ENCODE peak calls at places on chromosome 3, in eight cellular contexts. Z is NCI-H345, S is T-cell, X is EL, W is T follicular helper cell, N is cardiac muscle cell, K is progenitor cell of endocrine pancreas, Y is astrocyte of the spinal cord. I is an unnamed sample.

GRCh38 chr3:22506871-22507270 is 696.3 kb upstream of the UBE2E2 start:
- DNase-seq in K (no peak), N (no peak), W (no peak), Y (no peak), S (no peak), Z (no peak), X (no peak), I (no peak)

GRCh38 chr3:153829596-153830170 is 291.5 kb upstream of the ARHGEF26 start:
- DNase-seq in K (no peak), X (no peak), S (no peak), N (no peak), W (no peak), Z (no peak), Y (peak), I (no peak)

GRCh38 chr3:31105011-31105410 is 210.6 kb upstream of the GADL1 start:
- DNase-seq in N (no peak), Y (no peak), W (no peak), Z (no peak), X (no peak), S (no peak), K (no peak), I (no peak)

GRCh38 chr3:13069495-13069894 is 3.7 kb downstream of the IQSEC1 start:
- DNase-seq in Z (peak), X (no peak), W (no peak), S (peak), K (no peak), N (no peak), Y (no peak), I (no peak)

GRCh38 chr3:146133436-146133835 is 27.5 kb downstream of the PLOD2 start:
- DNase-seq in Z (no peak), S (no peak), N (no peak), K (no peak), Y (no peak), W (no peak), X (peak), I (no peak)

GRCh38 chr3:43034911-43035310 is 55.8 kb downstream of the GASK1A start:
- DNase-seq in X (no peak), K (no peak), Z (no peak), W (no peak), Y (no peak), S (no peak), N (no peak), I (no peak)

GRCh38 chr3:186105543-186105942 is 3.3 kb downstream of the ETV5 start:
- DNase-seq in K (no peak), W (no peak), X (no peak), Y (no peak), Z (no peak), S (no peak), N (no peak), I (no peak)

GRCh38 chr3:48012659-48013058 is 3.6 kb downstream of the MAP4 start:
- DNase-seq in W (no peak), N (no peak), S (no peak), K (no peak), Y (no peak), Z (no peak), X (no peak), I (no peak)

GRCh38 chr3:111831840-111832239 is 27.2 kb upstream of the PHLDB2 start:
- DNase-seq in K (no peak), S (no peak), X (no peak), Y (peak), N (no peak), Z (no peak), W (no peak), I (no peak)

GRCh38 chr3:134251731-134252391 is 1.2 kb upstream of the RYK start:
- DNase-seq in S (no peak), N (peak), W (no peak), K (no peak), Y (no peak), X (no peak), Z (no peak), I (no peak)

GRCh38 chr3:151319613-151320012 is 3.0 kb upstream of the GPR87 start:
- DNase-seq in K (no peak), S (no peak), Z (no peak), Y (no peak), W (no peak), N (no peak), X (peak), I (no peak)

GRCh38 chr3:194489736-194490612 is 3.2 kb upstream of the ATP13A3 start:
- DNase-seq in S (no peak), W (no peak), N (no peak), Y (no peak), K (no peak), X (peak), Z (no peak), I (no peak)

GRCh38 chr3:170563712-170564423 is 22.0 kb downstream of the SLC7A14 start:
- DNase-seq in S (no peak), X (peak), Y (peak), N (no peak), Z (no peak), K (no peak), W (no peak), I (no peak)

GRCh38 chr3:24689353-24689752 is 194.7 kb upstream of the THRB start:
- DNase-seq in N (no peak), S (no peak), X (no peak), Z (no peak), W (no peak), Y (no peak), K (no peak), I (no peak)

GRCh38 chr3:175329373-175329772 is 470.2 kb downstream of the NAALADL2 start:
- DNase-seq in K (no peak), Y (no peak), N (no peak), W (no peak), S (no peak), Z (no peak), X (no peak), I (no peak)

GRCh38 chr3:149199474-149199873 is 22.2 kb downstream of the CP start:
- DNase-seq in K (no peak), X (peak), N (no peak), Z (peak), W (no peak), S (no peak), Y (peak), I (no peak)

GRCh38 chr3:189808246-189809007 is 177.2 kb downstream of the TP63 start:
- DNase-seq in N (no peak), W (no peak), K (no peak), S (no peak), X (no peak), Z (no peak), Y (no peak), I (no peak)

GRCh38 chr3:100400424-100400781 is 486 bp downstream of the TOMM70 start:
- DNase-seq in S (peak), W (peak), K (peak), Y (peak), X (peak), Z (no peak), N (peak), I (peak)

GRCh38 chr3:45676248-45677044 is 12.8 kb upstream of the SACM1L start:
- DNase-seq in S (no peak), W (no peak), Z (no peak), K (no peak), X (peak), N (no peak), Y (no peak), I (no peak)

GRCh38 chr3:78878011-78878410 is 889.8 kb downstream of the ROBO1 start:
- DNase-seq in W (no peak), S (no peak), Z (no peak), N (no peak), X (peak), K (no peak), Y (peak), I (no peak)

GRCh38 chr3:167882057-167882667 is 146.6 kb downstream of the SERPINI1 start:
- DNase-seq in W (no peak), S (no peak), Z (peak), K (no peak), N (peak), Y (peak), X (peak), I (peak)

GRCh38 chr3:27556854-27557253 is 72.7 kb upstream of the SLC4A7 start:
- DNase-seq in Y (peak), S (no peak), Z (no peak), X (peak), K (no peak), N (no peak), W (no peak), I (no peak)

GRCh38 chr3:106299300-106300098 is 430.7 kb upstream of the CBLB start:
- DNase-seq in W (no peak), Z (no peak), K (no peak), X (peak), Y (peak), S (no peak), N (no peak), I (no peak)

GRCh38 chr3:10354373-10355015 is 33.6 kb upstream of the SEC13 start:
- DNase-seq in Y (no peak), W (no peak), Z (no peak), K (no peak), X (peak), S (no peak), N (no peak), I (no peak)

GRCh38 chr3:126360046-126360713 is 3.0 kb upstream of the KLF15 start:
- DNase-seq in X (no peak), Y (no peak), N (no peak), Z (no peak), K (no peak), W (no peak), S (no peak), I (no peak)

GRCh38 chr3:156862338-156862737 is 36.2 kb downstream of the LEKR1 start:
- DNase-seq in S (no peak), Y (no peak), Z (no peak), W (no peak), N (no peak), K (no peak), X (no peak), I (no peak)

GRCh38 chr3:64141476-64141875 is 83.8 kb downstream of the PRICKLE2 start:
- DNase-seq in N (no peak), S (no peak), Z (no peak), K (no peak), Y (peak), W (no peak), X (no peak), I (no peak)

GRCh38 chr3:53071882-53072431 is 26.1 kb upstream of the SFMBT1 start:
- DNase-seq in X (no peak), K (no peak), W (no peak), Y (no peak), Z (no peak), S (no peak), N (no peak), I (peak)

GRCh38 chr3:128424508-128425069 is 42.1 kb downstream of the DNAJB8 start:
- DNase-seq in S (no peak), N (no peak), Y (peak), K (no peak), Z (no peak), X (peak), W (no peak), I (no peak)

GRCh38 chr3:5078151-5078550 is 43.9 kb upstream of the ARL8B start:
- DNase-seq in K (no peak), X (peak), W (no peak), N (no peak), Y (peak), Z (no peak), S (no peak), I (peak)

GRCh38 chr3:171774516-171774915 is 35.8 kb downstream of the PLD1 start:
- DNase-seq in S (no peak), N (no peak), W (no peak), X (no peak), Y (no peak), K (no peak), Z (no peak), I (no peak)

GRCh38 chr3:46946856-46947544 is 29.5 kb downstream of the CCDC12 start:
- DNase-seq in W (peak), K (no peak), N (no peak), Y (no peak), X (peak), S (peak), Z (no peak), I (no peak)

GRCh38 chr3:178245385-178245778 is 290.9 kb upstream of the KCNMB2 start:
- DNase-seq in N (no peak), K (no peak), Y (no peak), Z (no peak), S (no peak), W (no peak), X (peak), I (no peak)

GRCh38 chr3:155701882-155702465 is 42.9 kb downstream of the PLCH1 start:
- DNase-seq in Z (peak), Y (peak), K (no peak), N (peak), W (no peak), X (peak), S (no peak), I (no peak)

GRCh38 chr3:12307136-12307535 is 18.3 kb downstream of the PPARG start:
- DNase-seq in Y (no peak), Z (no peak), W (no peak), S (no peak), K (no peak), X (peak), N (no peak), I (no peak)

GRCh38 chr3:121794264-121794983 is 40.4 kb downstream of the IQCB1 start:
- DNase-seq in X (no peak), W (no peak), N (no peak), Y (no peak), K (no peak), Z (no peak), S (no peak), I (no peak)

GRCh38 chr3:54621181-54621580 is 306.7 kb downstream of the LRTM1 start:
- DNase-seq in Z (no peak), K (no peak), X (no peak), Y (no peak), S (no peak), N (no peak), W (no peak), I (peak)